ENCODE peak calls at places on chromosomes 12 and 14, in six cellular contexts. J, I, V, Z, Q and M are unnamed samples.

GRCh38 chr14:68506645-68507405 is 286.0 kb downstream of the ZFP36L1 start:
- DNase-seq in J (no peak), I (no peak), V (no peak), Z (no peak), Q (no peak), M (no peak)

GRCh38 chr12:101924647-101925046 is 47.3 kb downstream of the DRAM1 start:
- DNase-seq in J (no peak), I (no peak), V (no peak), Z (peak), Q (no peak), M (peak)

GRCh38 chr12:103667129-103667528 is 80.1 kb downstream of the STAB2 start:
- DNase-seq in J (no peak), I (peak), V (no peak), Z (no peak), Q (no peak), M (peak)

GRCh38 chr12:123056053-123056452 is 75.6 kb downstream of the ARL6IP4 start:
- DNase-seq in J (no peak), I (no peak), V (no peak), Z (peak), Q (no peak), M (peak)

GRCh38 chr12:94266390-94266789 is 118.0 kb downstream of the PLXNC1 start:
- DNase-seq in J (no peak), I (no peak), V (no peak), Z (no peak), Q (no peak), M (no peak)

GRCh38 chr14:24067133-24068082 is 4.0 kb upstream of the CPNE6 start:
- DNase-seq in J (no peak), I (no peak), V (no peak), Z (no peak), Q (no peak), M (no peak)

GRCh38 chr14:32564591-32564990 is 235.5 kb downstream of the AKAP6 start:
- DNase-seq in J (peak), I (no peak), V (no peak), Z (no peak), Q (no peak), M (no peak)

GRCh38 chr12:18454330-18454729 is 193.0 kb downstream of the PIK3C2G start:
- DNase-seq in J (no peak), I (no peak), V (no peak), Z (no peak), Q (no peak), M (no peak)

GRCh38 chr14:90275455-90275814 is 19.1 kb downstream of the PSMC1 start:
- DNase-seq in J (no peak), I (no peak), V (no peak), Z (no peak), Q (no peak), M (no peak)

GRCh38 chr14:24367506-24368214 is at the start of gene NFATC4:
- DNase-seq in J (peak), I (peak), V (no peak), Z (peak), Q (peak), M (peak)

GRCh38 chr12:106918746-106919145 is 37.0 kb upstream of the TMEM263 start:
- DNase-seq in J (peak), I (peak), V (no peak), Z (peak), Q (peak), M (peak)

GRCh38 chr14:81323621-81324400 is 76.3 kb downstream of the STON2 start:
- DNase-seq in J (no peak), I (no peak), V (no peak), Z (no peak), Q (peak), M (peak)

GRCh38 chr14:33120341-33120740 is 181.7 kb downstream of the NPAS3 start:
- DNase-seq in J (no peak), I (no peak), V (no peak), Z (peak), Q (no peak), M (no peak)

GRCh38 chr12:119202544-119202943 is 23.8 kb downstream of the HSPB8 start:
- DNase-seq in J (no peak), I (peak), V (no peak), Z (no peak), Q (no peak), M (peak)

GRCh38 chr12:107622005-107622404 is 63.6 kb upstream of the PWP1 start:
- DNase-seq in J (peak), I (peak), V (no peak), Z (peak), Q (peak), M (peak)

GRCh38 chr14:87745507-87746118 is 247.4 kb downstream of the GALC start:
- DNase-seq in J (peak), I (no peak), V (no peak), Z (peak), Q (peak), M (peak)

GRCh38 chr14:105028251-105028927 is 7.5 kb upstream of the CDCA4 start:
- DNase-seq in J (no peak), I (no peak), V (no peak), Z (no peak), Q (no peak), M (no peak)

GRCh38 chr12:3127832-3128231 is 50.7 kb downstream of the TSPAN9 start:
- DNase-seq in J (peak), I (no peak), V (no peak), Z (peak), Q (no peak), M (no peak)

GRCh38 chr14:62289471-62289870 is 527.3 kb downstream of the SNAPC1 start:
- DNase-seq in J (no peak), I (no peak), V (no peak), Z (no peak), Q (no peak), M (no peak)

GRCh38 chr12:9944404-9944803 is 12.2 kb upstream of the CLEC2A start:
- DNase-seq in J (no peak), I (no peak), V (no peak), Z (no peak), Q (no peak), M (no peak)

GRCh38 chr12:68334136-68334535 is 2.0 kb upstream of the MDM1 start:
- DNase-seq in J (no peak), I (peak), V (no peak), Z (no peak), Q (no peak), M (peak)

GRCh38 chr12:2389079-2389790 is 336.4 kb downstream of the CACNA1C start:
- DNase-seq in J (no peak), I (no peak), V (no peak), Z (no peak), Q (no peak), M (no peak)

GRCh38 chr12:131076277-131076676 is 122.6 kb downstream of the ADGRD1 start:
- DNase-seq in J (no peak), I (no peak), V (no peak), Z (no peak), Q (no peak), M (no peak)

GRCh38 chr12:53218551-53219114 is 11.6 kb upstream of the ITGB7 start:
- DNase-seq in J (peak), I (no peak), V (no peak), Z (no peak), Q (no peak), M (no peak)

GRCh38 chr14:67738740-67739504 is 37.2 kb downstream of the RDH12 start:
- DNase-seq in J (peak), I (no peak), V (no peak), Z (peak), Q (no peak), M (peak)